ENCODE peak calls at places on chromosomes 11 and 22, in six cellular contexts. One of them, this sample, is unnamed.

GRCh38 chr11:12008790-12009616 is 577 bp upstream of the DKK3 start:
- DNase-seq in stomach: peak; percentile 47
- DNase-seq in spleen: no peak
- DNase-seq in thoracic aorta: no peak
- DNase-seq in right atrium auricular region: no peak
- DNase-seq in DND-41: no peak
- DNase-seq in this sample: no peak

GRCh38 chr11:119153049-119153818 is 4.4 kb downstream of the ABCG4 start:
- DNase-seq in stomach: no peak
- DNase-seq in spleen: no peak
- DNase-seq in right atrium auricular region: no peak
- DNase-seq in thoracic aorta: no peak
- DNase-seq in DND-41: no peak
- DNase-seq in this sample: no peak

GRCh38 chr11:65720237-65720934 is at the start of gene RNASEH2C:
- DNase-seq in right atrium auricular region: peak; percentile 78
- DNase-seq in thoracic aorta: peak; percentile 34
- DNase-seq in stomach: peak; percentile 86
- DNase-seq in DND-41: peak; percentile 83
- DNase-seq in spleen: peak; percentile 95
- DNase-seq in this sample: peak; percentile 58

GRCh38 chr11:6468712-6469495 is 4.8 kb downstream of the TRIM3 start:
- DNase-seq in spleen: peak; percentile 87
- DNase-seq in DND-41: peak; percentile 31
- DNase-seq in right atrium auricular region: peak; percentile 91
- DNase-seq in thoracic aorta: peak; percentile 68
- DNase-seq in stomach: peak; percentile 80
- DNase-seq in this sample: no peak

GRCh38 chr11:36313073-36313472 is 17.0 kb downstream of the PRR5L start:
- DNase-seq in thoracic aorta: no peak
- DNase-seq in stomach: no peak
- DNase-seq in DND-41: no peak
- DNase-seq in right atrium auricular region: no peak
- DNase-seq in spleen: no peak
- DNase-seq in this sample: no peak

GRCh38 chr11:61076506-61077304 is 25.6 kb upstream of the CD5 start:
- DNase-seq in DND-41: no peak
- DNase-seq in spleen: no peak
- DNase-seq in stomach: no peak
- DNase-seq in thoracic aorta: no peak
- DNase-seq in right atrium auricular region: no peak
- DNase-seq in this sample: no peak

GRCh38 chr22:38036392-38037062 is 20.7 kb upstream of the PICK1 start:
- DNase-seq in DND-41: no peak
- DNase-seq in stomach: no peak
- DNase-seq in right atrium auricular region: no peak
- DNase-seq in thoracic aorta: no peak
- DNase-seq in spleen: no peak
- DNase-seq in this sample: no peak

GRCh38 chr11:22225190-22225589 is 32.3 kb downstream of the ANO5 start:
- DNase-seq in spleen: no peak
- DNase-seq in stomach: no peak
- DNase-seq in thoracic aorta: no peak
- DNase-seq in DND-41: no peak
- DNase-seq in right atrium auricular region: no peak
- DNase-seq in this sample: no peak

GRCh38 chr22:41848468-41848867 is 15.6 kb downstream of the SREBF2 start:
- DNase-seq in right atrium auricular region: peak; percentile 71
- DNase-seq in spleen: peak; percentile 85
- DNase-seq in DND-41: no peak
- DNase-seq in thoracic aorta: no peak
- DNase-seq in stomach: peak; percentile 70
- DNase-seq in this sample: no peak

GRCh38 chr11:47987310-47987709 is 7.0 kb downstream of the PTPRJ start:
- DNase-seq in DND-41: no peak
- DNase-seq in spleen: no peak
- DNase-seq in thoracic aorta: no peak
- DNase-seq in stomach: no peak
- DNase-seq in right atrium auricular region: no peak
- DNase-seq in this sample: no peak

GRCh38 chr22:26707090-26707489 is 49.7 kb downstream of the MIAT start:
- DNase-seq in DND-41: no peak
- DNase-seq in stomach: no peak
- DNase-seq in thoracic aorta: no peak
- DNase-seq in spleen: no peak
- DNase-seq in right atrium auricular region: no peak
- DNase-seq in this sample: no peak

GRCh38 chr11:74819400-74819799 is 70.8 kb downstream of the RNF169 start:
- DNase-seq in stomach: no peak
- DNase-seq in spleen: no peak
- DNase-seq in thoracic aorta: no peak
- DNase-seq in right atrium auricular region: no peak
- DNase-seq in DND-41: no peak
- DNase-seq in this sample: no peak

GRCh38 chr11:43359432-43359818 is 705 bp downstream of the TTC17 start:
- DNase-seq in right atrium auricular region: no peak
- DNase-seq in stomach: no peak
- DNase-seq in thoracic aorta: no peak
- DNase-seq in spleen: no peak
- DNase-seq in DND-41: peak; percentile 42
- DNase-seq in this sample: no peak

GRCh38 chr11:134864233-134864967 is 452.4 kb upstream of the B3GAT1 start:
- DNase-seq in stomach: no peak
- DNase-seq in spleen: no peak
- DNase-seq in DND-41: no peak
- DNase-seq in thoracic aorta: no peak
- DNase-seq in right atrium auricular region: no peak
- DNase-seq in this sample: no peak

GRCh38 chr11:114596175-114596919 is 761 bp upstream of the NXPE4 start:
- DNase-seq in thoracic aorta: no peak
- DNase-seq in spleen: no peak
- DNase-seq in DND-41: no peak
- DNase-seq in right atrium auricular region: no peak
- DNase-seq in stomach: no peak
- DNase-seq in this sample: no peak
- H3K4me3 ChIP-seq in thoracic aorta: no peak overlapping the region
- H3K4me3 ChIP-seq in spleen: no peak overlapping the region
- H3K4me3 ChIP-seq in DND-41: no peak overlapping the region
- H3K4me3 ChIP-seq in right atrium auricular region: no peak overlapping the region
- H3K4me3 ChIP-seq in stomach: no peak overlapping the region
- H3K4me3 ChIP-seq in this sample: no peak overlapping the region

GRCh38 chr11:115363921-115364320 is 140.3 kb downstream of the CADM1 start:
- DNase-seq in thoracic aorta: no peak
- DNase-seq in stomach: no peak
- DNase-seq in spleen: no peak
- DNase-seq in right atrium auricular region: no peak
- DNase-seq in DND-41: no peak
- DNase-seq in this sample: no peak

GRCh38 chr11:115363426-115363825 is 140.8 kb downstream of the CADM1 start:
- DNase-seq in stomach: no peak
- DNase-seq in DND-41: no peak
- DNase-seq in spleen: no peak
- DNase-seq in thoracic aorta: no peak
- DNase-seq in right atrium auricular region: no peak
- DNase-seq in this sample: no peak

GRCh38 chr11:115362997-115363396 is 141.2 kb downstream of the CADM1 start:
- DNase-seq in right atrium auricular region: no peak
- DNase-seq in thoracic aorta: no peak
- DNase-seq in stomach: no peak
- DNase-seq in DND-41: no peak
- DNase-seq in spleen: no peak
- DNase-seq in this sample: no peak

GRCh38 chr11:115360186-115360824 is 143.9 kb downstream of the CADM1 start:
- DNase-seq in right atrium auricular region: no peak
- DNase-seq in thoracic aorta: no peak
- DNase-seq in stomach: no peak
- DNase-seq in spleen: no peak
- DNase-seq in DND-41: no peak
- DNase-seq in this sample: no peak

GRCh38 chr11:115361025-115361424 is 143.2 kb downstream of the CADM1 start:
- DNase-seq in thoracic aorta: no peak
- DNase-seq in DND-41: no peak
- DNase-seq in stomach: no peak
- DNase-seq in right atrium auricular region: no peak
- DNase-seq in spleen: no peak
- DNase-seq in this sample: no peak
- H3K27ac ChIP-seq in thoracic aorta: no peak overlapping the region
- H3K27ac ChIP-seq in DND-41: no peak overlapping the region
- H3K27ac ChIP-seq in stomach: no peak overlapping the region
- H3K27ac ChIP-seq in right atrium auricular region: no peak overlapping the region
- H3K27ac ChIP-seq in spleen: no peak overlapping the region
- H3K27ac ChIP-seq in this sample: no peak overlapping the region

DNA sequence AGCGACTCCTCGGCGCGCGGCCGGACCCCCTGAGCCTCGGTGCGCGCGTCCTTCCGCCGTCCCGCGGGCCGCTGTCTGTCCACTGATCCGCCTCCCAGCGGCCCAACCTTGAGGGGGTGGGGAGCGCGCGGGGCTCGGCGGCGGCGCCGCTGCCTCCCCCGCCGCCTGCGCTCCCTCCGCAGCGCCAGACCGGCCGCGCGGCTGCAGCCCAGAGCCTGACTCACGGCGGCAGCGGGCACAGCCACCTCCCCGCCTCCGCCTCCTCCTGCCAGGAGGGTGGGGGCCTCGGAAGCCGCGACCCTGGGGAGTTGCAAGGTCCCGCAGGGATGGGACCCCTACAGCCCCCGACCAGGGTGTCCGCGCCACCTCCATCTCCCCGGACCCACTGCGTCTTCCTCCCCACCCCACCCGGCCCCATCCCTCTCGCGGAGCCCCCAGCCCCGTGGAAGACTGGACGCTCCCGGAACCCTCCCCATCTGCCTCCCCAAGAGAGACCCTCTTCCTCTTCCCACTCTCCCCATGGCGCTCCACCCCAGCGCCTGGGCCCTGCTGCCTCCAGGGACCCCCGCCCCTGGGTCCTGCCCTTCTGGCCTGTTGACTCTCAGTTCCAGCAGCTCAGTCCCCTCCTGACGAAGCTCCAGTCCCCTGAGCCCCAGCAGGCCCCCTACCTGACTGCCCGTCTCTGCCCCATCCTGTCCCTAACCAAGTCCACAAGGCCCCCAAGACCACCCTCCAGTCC is 1.2 kb downstream of the IFITM10 start:
- DNase-seq in stomach: no peak
- DNase-seq in right atrium auricular region: no peak
- DNase-seq in spleen: peak; percentile 81
- DNase-seq in DND-41: no peak
- DNase-seq in thoracic aorta: no peak
- DNase-seq in this sample: no peak
- H3K4me3 ChIP-seq in stomach: peak overlapping the region; percentile 34
- H3K4me3 ChIP-seq in right atrium auricular region: peak overlapping the region; percentile 31
- H3K4me3 ChIP-seq in spleen: peak overlapping the region; percentile 47
- H3K4me3 ChIP-seq in DND-41: no peak overlapping the region
- H3K4me3 ChIP-seq in thoracic aorta: peak overlapping the region; percentile 88
- H3K4me3 ChIP-seq in this sample: no peak overlapping the region

GRCh38 chr11:16356751-16357365 is 512 bp upstream of the SOX6 start:
- DNase-seq in DND-41: no peak
- DNase-seq in spleen: no peak
- DNase-seq in right atrium auricular region: peak; percentile 62
- DNase-seq in thoracic aorta: no peak
- DNase-seq in stomach: no peak
- DNase-seq in this sample: no peak
- H3K27ac ChIP-seq in DND-41: no peak overlapping the region
- H3K27ac ChIP-seq in spleen: no peak overlapping the region
- H3K27ac ChIP-seq in right atrium auricular region: peak overlapping the region; percentile 29
- H3K27ac ChIP-seq in thoracic aorta: peak overlapping the region; percentile 46
- H3K27ac ChIP-seq in stomach: no peak overlapping the region
- H3K27ac ChIP-seq in this sample: no peak overlapping the region

DNA sequence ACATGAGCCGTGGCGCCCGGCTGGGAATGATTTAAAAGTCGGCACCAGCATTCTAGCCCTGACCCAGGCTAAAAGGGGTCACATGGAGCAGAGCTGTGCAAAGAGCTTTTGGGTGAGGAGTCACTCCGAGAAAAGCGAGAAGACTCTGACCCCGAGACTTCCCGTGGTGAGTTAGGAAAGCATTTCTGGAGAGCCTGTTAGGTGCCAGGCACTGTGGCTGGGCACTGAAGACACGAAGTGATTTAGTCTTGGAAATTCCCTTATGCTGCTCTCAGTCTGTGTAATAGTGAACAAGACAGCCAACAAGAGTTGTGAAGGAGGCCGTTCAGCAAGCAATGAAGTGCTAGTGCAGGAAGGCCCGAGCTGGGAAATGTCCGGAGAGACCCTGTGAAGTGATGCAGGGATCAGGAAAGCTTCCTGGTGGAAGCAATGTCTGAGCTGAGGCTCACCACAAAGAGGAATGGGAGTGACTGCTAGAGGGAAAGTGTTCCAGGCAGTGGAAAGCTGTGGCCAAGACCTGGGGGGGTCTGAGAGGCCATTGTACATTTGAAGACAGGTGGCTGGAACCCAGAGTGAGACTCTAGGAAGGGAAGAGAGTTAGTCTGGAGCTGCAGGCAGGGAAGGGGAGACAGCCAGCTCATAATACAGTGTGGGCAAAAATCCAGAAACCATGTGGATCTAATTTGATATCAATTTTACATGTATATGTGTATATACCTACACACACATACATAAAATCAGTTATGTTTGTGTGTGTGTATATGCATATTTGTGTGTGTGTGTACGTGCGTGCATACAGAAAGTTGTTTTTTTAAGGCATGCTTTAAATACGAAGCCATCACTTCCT is 31.7 kb downstream of the MARK2 start:
- DNase-seq in right atrium auricular region: no peak
- DNase-seq in stomach: no peak
- DNase-seq in thoracic aorta: no peak
- DNase-seq in spleen: no peak
- DNase-seq in DND-41: no peak
- DNase-seq in this sample: no peak
- H3K4me3 ChIP-seq in right atrium auricular region: no peak overlapping the region
- H3K4me3 ChIP-seq in stomach: no peak overlapping the region
- H3K4me3 ChIP-seq in thoracic aorta: no peak overlapping the region
- H3K4me3 ChIP-seq in spleen: no peak overlapping the region
- H3K4me3 ChIP-seq in DND-41: no peak overlapping the region
- H3K4me3 ChIP-seq in this sample: no peak overlapping the region

GRCh38 chr11:575324-575995 is 810 bp upstream of the PHRF1 start:
- DNase-seq in thoracic aorta: no peak
- DNase-seq in DND-41: no peak
- DNase-seq in right atrium auricular region: peak; percentile 62
- DNase-seq in spleen: peak; percentile 95
- DNase-seq in stomach: no peak
- DNase-seq in this sample: no peak
- H3K27ac ChIP-seq in thoracic aorta: peak overlapping the region; percentile 15
- H3K27ac ChIP-seq in DND-41: no peak overlapping the region
- H3K27ac ChIP-seq in right atrium auricular region: peak overlapping the region; percentile 67
- H3K27ac ChIP-seq in spleen: no peak overlapping the region
- H3K27ac ChIP-seq in stomach: peak overlapping the region; percentile 57
- H3K27ac ChIP-seq in this sample: no peak overlapping the region